ENCODE peak calls at places on chromosomes 12 and 14, in six cellular contexts. O is H7, E is COR-L47, K is fibroblast of mammary gland, M is testis, Z is adrenal gland. F is an unnamed sample.

GRCh38 chr12:123998344-123998941 is 25.4 kb downstream of the ZNF664 start:
- DNase-seq in O (no peak), E (no peak), K (no peak), M (no peak), Z (no peak), F (no peak)

GRCh38 chr14:87810711-87811110 is 182.3 kb downstream of the GALC start:
- DNase-seq in O (no peak), E (no peak), K (no peak), M (peak; percentile 77), Z (peak; percentile 16), F (no peak)

GRCh38 chr12:64560395-64561301 is 49.6 kb upstream of the RASSF3 start:
- DNase-seq in O (no peak), E (no peak), K (peak; percentile 99), M (no peak), Z (peak; percentile 51), F (no peak)

GRCh38 chr12:106865685-106866084 is 90.0 kb upstream of the TMEM263 start:
- DNase-seq in O (peak; percentile 7), E (no peak), K (no peak), M (no peak), Z (no peak), F (no peak)

GRCh38 chr12:3228587-3228986 is 151.4 kb downstream of the TSPAN9 start:
- DNase-seq in O (no peak), E (peak; percentile 61), K (peak; percentile 23), M (no peak), Z (no peak), F (no peak)

GRCh38 chr14:103688906-103689902 is 26.0 kb downstream of the XRCC3 start:
- DNase-seq in O (no peak), E (no peak), K (peak; percentile 58), M (peak; percentile 75), Z (peak; percentile 82), F (no peak)

GRCh38 chr14:75141062-75141461 is 14.2 kb upstream of the NEK9 start:
- DNase-seq in O (no peak), E (no peak), K (no peak), M (no peak), Z (no peak), F (no peak)

GRCh38 chr12:77888611-77889010 is 57.9 kb downstream of the NAV3 start:
- DNase-seq in O (no peak), E (no peak), K (peak; percentile 95), M (no peak), Z (no peak), F (no peak)

GRCh38 chr14:43356984-43357545 is 1150.0 kb downstream of the FSCB start:
- DNase-seq in O (no peak), E (no peak), K (no peak), M (no peak), Z (no peak), F (no peak)

GRCh38 chr12:117352260-117352659 is 9.2 kb downstream of the NOS1 start:
- DNase-seq in O (no peak), E (no peak), K (no peak), M (no peak), Z (no peak), F (no peak)

GRCh38 chr14:64788706-64789105 is 84.5 kb downstream of the PLEKHG3 start:
- DNase-seq in O (no peak), E (no peak), K (peak; percentile 95), M (no peak), Z (peak; percentile 74), F (no peak)

GRCh38 chr14:104277416-104278213 is 139.2 kb downstream of the KIF26A start:
- DNase-seq in O (peak; percentile 43), E (no peak), K (no peak), M (no peak), Z (no peak), F (no peak)

GRCh38 chr14:96711559-96712267 is 85.5 kb upstream of the VRK1 start:
- DNase-seq in O (no peak), E (no peak), K (no peak), M (no peak), Z (no peak), F (no peak)

F was measured in SHP77 treated with DMSO at 0.1 percent for 48 hours.